ENCODE peak calls at places on chromosome 20, in seven cellular contexts. One of them, this sample, is unnamed.

GRCh38 chr20:1010659-1011058 is 8.5 kb upstream of the RSPO4 start:
- DNase-seq in suprapubic skin: no peak
- DNase-seq in tibial nerve: no peak
- DNase-seq in A549: no peak
- DNase-seq in stomach: no peak
- DNase-seq in sigmoid colon: no peak
- DNase-seq in ovary: no peak
- DNase-seq in this sample: no peak

GRCh38 chr20:1775117-1775516 is 117.5 kb upstream of the SIRPG start:
- DNase-seq in tibial nerve: no peak
- DNase-seq in sigmoid colon: no peak
- DNase-seq in suprapubic skin: no peak
- DNase-seq in stomach: no peak
- DNase-seq in ovary: no peak
- DNase-seq in A549: no peak
- DNase-seq in this sample: no peak

GRCh38 chr20:21100590-21101452 is 5.3 kb downstream of the LINC00237 start:
- DNase-seq in sigmoid colon: no peak
- DNase-seq in stomach: no peak
- DNase-seq in ovary: no peak
- DNase-seq in suprapubic skin: no peak
- DNase-seq in tibial nerve: no peak
- DNase-seq in A549: no peak
- DNase-seq in this sample: no peak

GRCh38 chr20:16475225-16475624 is 98.0 kb downstream of the KIF16B start:
- DNase-seq in ovary: no peak
- DNase-seq in A549: peak; percentile 54
- DNase-seq in stomach: no peak
- DNase-seq in suprapubic skin: no peak
- DNase-seq in tibial nerve: no peak
- DNase-seq in sigmoid colon: no peak
- DNase-seq in this sample: peak; percentile 98

GRCh38 chr20:12956303-12956702 is 52.5 kb upstream of the SPTLC3 start:
- DNase-seq in sigmoid colon: no peak
- DNase-seq in suprapubic skin: no peak
- DNase-seq in stomach: no peak
- DNase-seq in ovary: no peak
- DNase-seq in A549: no peak
- DNase-seq in tibial nerve: no peak
- DNase-seq in this sample: no peak

GRCh38 chr20:31527266-31527665 is 13.0 kb downstream of the HM13 start:
- DNase-seq in sigmoid colon: no peak
- DNase-seq in stomach: no peak
- DNase-seq in suprapubic skin: no peak
- DNase-seq in tibial nerve: no peak
- DNase-seq in ovary: no peak
- DNase-seq in A549: no peak
- DNase-seq in this sample: no peak

GRCh38 chr20:37385659-37386504 is 39.9 kb downstream of the SRC start:
- DNase-seq in A549: no peak
- DNase-seq in suprapubic skin: no peak
- DNase-seq in tibial nerve: no peak
- DNase-seq in stomach: no peak
- DNase-seq in ovary: peak; percentile 16
- DNase-seq in sigmoid colon: peak; percentile 60
- DNase-seq in this sample: no peak

GRCh38 chr20:38343107-38343797 is 3.0 kb upstream of the LBP start:
- DNase-seq in stomach: peak; percentile 65
- DNase-seq in A549: peak; percentile 35
- DNase-seq in tibial nerve: peak; percentile 44
- DNase-seq in suprapubic skin: no peak
- DNase-seq in ovary: peak; percentile 71
- DNase-seq in sigmoid colon: peak; percentile 82
- DNase-seq in this sample: peak; percentile 84

GRCh38 chr20:58810116-58810878 is 40.4 kb downstream of the GNAS-AS1 start:
- DNase-seq in ovary: no peak
- DNase-seq in sigmoid colon: no peak
- DNase-seq in suprapubic skin: no peak
- DNase-seq in tibial nerve: no peak
- DNase-seq in stomach: no peak
- DNase-seq in A549: no peak
- DNase-seq in this sample: no peak

GRCh38 chr20:11132819-11133341 is 459.1 kb upstream of the JAG1 start:
- DNase-seq in sigmoid colon: no peak
- DNase-seq in ovary: no peak
- DNase-seq in stomach: no peak
- DNase-seq in suprapubic skin: no peak
- DNase-seq in A549: peak; percentile 22
- DNase-seq in tibial nerve: no peak
- DNase-seq in this sample: no peak

GRCh38 chr20:50286174-50286511 is 95.5 kb downstream of the CEBPB start:
- DNase-seq in tibial nerve: no peak
- DNase-seq in suprapubic skin: no peak
- DNase-seq in A549: no peak
- DNase-seq in sigmoid colon: no peak
- DNase-seq in ovary: no peak
- DNase-seq in stomach: no peak
- DNase-seq in this sample: no peak

GRCh38 chr20:18288748-18289705 is 700 bp downstream of the ZNF133 start:
- DNase-seq in tibial nerve: no peak
- DNase-seq in stomach: no peak
- DNase-seq in sigmoid colon: no peak
- DNase-seq in suprapubic skin: no peak
- DNase-seq in A549: no peak
- DNase-seq in ovary: no peak
- DNase-seq in this sample: peak; percentile 42

GRCh38 chr20:10079964-10080363 is 45.2 kb downstream of the ANKEF1 start:
- DNase-seq in tibial nerve: no peak
- DNase-seq in suprapubic skin: no peak
- DNase-seq in A549: peak; percentile 62
- DNase-seq in sigmoid colon: no peak
- DNase-seq in ovary: no peak
- DNase-seq in stomach: no peak
- DNase-seq in this sample: no peak

GRCh38 chr20:52031574-52032303 is 159.8 kb downstream of the ZFP64 start:
- DNase-seq in tibial nerve: no peak
- DNase-seq in ovary: peak; percentile 23
- DNase-seq in A549: peak; percentile 53
- DNase-seq in suprapubic skin: no peak
- DNase-seq in sigmoid colon: no peak
- DNase-seq in stomach: no peak
- DNase-seq in this sample: peak; percentile 95

GRCh38 chr20:46031701-46032254 is 2.8 kb downstream of the SLC12A5 start:
- DNase-seq in stomach: peak; percentile 39
- DNase-seq in tibial nerve: no peak
- DNase-seq in ovary: no peak
- DNase-seq in A549: no peak
- DNase-seq in suprapubic skin: no peak
- DNase-seq in sigmoid colon: no peak
- DNase-seq in this sample: no peak

GRCh38 chr20:49559411-49560081 is 8.4 kb downstream of the PTGIS start:
- DNase-seq in suprapubic skin: peak; percentile 79
- DNase-seq in ovary: peak; percentile 41
- DNase-seq in stomach: no peak
- DNase-seq in tibial nerve: peak; percentile 57
- DNase-seq in A549: no peak
- DNase-seq in sigmoid colon: peak; percentile 75
- DNase-seq in this sample: no peak

GRCh38 chr20:44050327-44050726 is 135.7 kb downstream of the TOX2 start:
- DNase-seq in stomach: no peak
- DNase-seq in suprapubic skin: no peak
- DNase-seq in A549: no peak
- DNase-seq in sigmoid colon: no peak
- DNase-seq in tibial nerve: no peak
- DNase-seq in ovary: no peak
- DNase-seq in this sample: no peak

GRCh38 chr20:32606790-32607189 is 21.7 kb upstream of the NOL4L start:
- DNase-seq in A549: no peak
- DNase-seq in sigmoid colon: no peak
- DNase-seq in tibial nerve: no peak
- DNase-seq in stomach: no peak
- DNase-seq in suprapubic skin: no peak
- DNase-seq in ovary: no peak
- DNase-seq in this sample: no peak

GRCh38 chr20:7855545-7855944 is 84.7 kb downstream of the HAO1 start:
- DNase-seq in stomach: no peak
- DNase-seq in sigmoid colon: no peak
- DNase-seq in suprapubic skin: no peak
- DNase-seq in A549: peak; percentile 8
- DNase-seq in ovary: no peak
- DNase-seq in tibial nerve: no peak
- DNase-seq in this sample: no peak

GRCh38 chr20:32482251-32483220 is 102.6 kb downstream of the NOL4L start:
- DNase-seq in A549: no peak
- DNase-seq in tibial nerve: no peak
- DNase-seq in stomach: peak; percentile 55
- DNase-seq in ovary: peak; percentile 40
- DNase-seq in sigmoid colon: peak; percentile 76
- DNase-seq in suprapubic skin: no peak
- DNase-seq in this sample: no peak

GRCh38 chr20:9442858-9443257 is 71.5 kb upstream of the LAMP5 start:
- DNase-seq in sigmoid colon: no peak
- DNase-seq in tibial nerve: no peak
- DNase-seq in suprapubic skin: no peak
- DNase-seq in ovary: no peak
- DNase-seq in stomach: peak; percentile 43
- DNase-seq in A549: peak; percentile 39
- DNase-seq in this sample: peak; percentile 39

GRCh38 chr20:61100489-61100888 is 151.6 kb upstream of the CDH4 start:
- DNase-seq in stomach: no peak
- DNase-seq in suprapubic skin: no peak
- DNase-seq in sigmoid colon: peak; percentile 44
- DNase-seq in tibial nerve: no peak
- DNase-seq in ovary: no peak
- DNase-seq in A549: no peak
- DNase-seq in this sample: no peak

GRCh38 chr20:50186151-50186885 is 4.3 kb upstream of the CEBPB start:
- DNase-seq in A549: peak; percentile 89
- DNase-seq in tibial nerve: peak; percentile 100
- DNase-seq in suprapubic skin: peak; percentile 99
- DNase-seq in ovary: peak; percentile 97
- DNase-seq in stomach: peak; percentile 99
- DNase-seq in sigmoid colon: peak; percentile 97
- DNase-seq in this sample: peak; percentile 89

GRCh38 chr20:52683761-52684160 is 288.4 kb upstream of the TSHZ2 start:
- DNase-seq in tibial nerve: no peak
- DNase-seq in stomach: no peak
- DNase-seq in ovary: no peak
- DNase-seq in suprapubic skin: no peak
- DNase-seq in A549: no peak
- DNase-seq in sigmoid colon: no peak
- DNase-seq in this sample: no peak

GRCh38 chr20:49851991-49852390 is 39.4 kb downstream of the SLC9A8 start:
- DNase-seq in A549: no peak
- DNase-seq in ovary: no peak
- DNase-seq in tibial nerve: no peak
- DNase-seq in sigmoid colon: no peak
- DNase-seq in suprapubic skin: no peak
- DNase-seq in stomach: no peak
- DNase-seq in this sample: no peak

GRCh38 chr20:59144179-59144830 is 19.3 kb upstream of the ZNF831 start:
- DNase-seq in ovary: no peak
- DNase-seq in stomach: no peak
- DNase-seq in sigmoid colon: no peak
- DNase-seq in A549: no peak
- DNase-seq in suprapubic skin: peak; percentile 16
- DNase-seq in tibial nerve: no peak
- DNase-seq in this sample: no peak

DNA sequence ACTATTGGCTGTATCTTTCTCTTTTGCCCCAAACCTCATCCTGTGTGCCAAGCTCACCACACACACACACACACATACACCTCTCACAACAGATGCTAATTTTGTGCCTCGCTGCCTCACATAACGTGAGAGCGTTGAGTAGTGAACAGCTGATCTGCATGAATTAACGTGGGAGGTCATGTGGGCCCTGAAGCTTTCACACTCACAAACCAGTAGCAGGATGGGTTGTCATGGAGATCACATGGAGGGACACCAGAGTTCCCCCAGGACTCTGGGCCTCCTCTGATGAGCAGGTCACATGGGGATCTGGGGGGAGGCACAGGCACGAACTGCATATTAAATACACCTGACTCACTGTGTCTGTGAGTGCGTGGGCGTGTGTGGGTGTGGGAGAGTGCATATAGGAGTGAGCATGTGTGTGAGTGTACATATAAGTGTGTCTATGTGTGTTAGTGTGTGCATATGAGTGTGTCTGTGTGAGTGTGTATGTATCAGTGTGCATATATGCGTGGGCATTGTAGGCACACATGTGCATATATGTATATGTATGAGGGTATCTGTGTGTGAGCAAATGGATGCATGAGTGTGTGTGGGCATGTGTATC is 62.7 kb upstream of the SULF2 start:
- DNase-seq in A549: no peak
- DNase-seq in ovary: no peak
- DNase-seq in stomach: no peak
- DNase-seq in tibial nerve: no peak
- DNase-seq in sigmoid colon: no peak
- DNase-seq in suprapubic skin: no peak
- DNase-seq in this sample: no peak
- TF ChIP-seq EP300 in A549: no peak
- TF ChIP-seq EP300 in ovary: no peak
- TF ChIP-seq EP300 in stomach: no peak
- TF ChIP-seq EP300 in tibial nerve: no peak
- TF ChIP-seq EP300 in sigmoid colon: no peak
- TF ChIP-seq EP300 in suprapubic skin: no peak
- TF ChIP-seq EP300 in this sample: no peak

GRCh38 chr20:3158968-3159431 is 665 bp downstream of the FASTKD5 start:
- DNase-seq in sigmoid colon: no peak
- DNase-seq in suprapubic skin: no peak
- DNase-seq in tibial nerve: no peak
- DNase-seq in stomach: no peak
- DNase-seq in ovary: no peak
- DNase-seq in A549: peak; percentile 28
- DNase-seq in this sample: no peak
- TF ChIP-seq EP300 in sigmoid colon: no peak
- TF ChIP-seq EP300 in suprapubic skin: no peak
- TF ChIP-seq EP300 in tibial nerve: no peak
- TF ChIP-seq EP300 in stomach: no peak
- TF ChIP-seq EP300 in ovary: no peak
- TF ChIP-seq EP300 in A549: no peak
- TF ChIP-seq EP300 in this sample: no peak

GRCh38 chr20:57577679-57578475 is 17.0 kb downstream of the PCK1 start:
- DNase-seq in A549: no peak
- DNase-seq in sigmoid colon: no peak
- DNase-seq in suprapubic skin: no peak
- DNase-seq in stomach: no peak
- DNase-seq in ovary: no peak
- DNase-seq in tibial nerve: no peak
- DNase-seq in this sample: no peak
- TF ChIP-seq EP300 in A549: no peak
- TF ChIP-seq EP300 in sigmoid colon: no peak
- TF ChIP-seq EP300 in suprapubic skin: no peak
- TF ChIP-seq EP300 in stomach: no peak
- TF ChIP-seq EP300 in ovary: no peak
- TF ChIP-seq EP300 in tibial nerve: no peak
- TF ChIP-seq EP300 in this sample: no peak

GRCh38 chr20:54456423-54456822 is 19.0 kb upstream of the DOK5 start:
- DNase-seq in ovary: no peak
- DNase-seq in sigmoid colon: no peak
- DNase-seq in suprapubic skin: no peak
- DNase-seq in tibial nerve: no peak
- DNase-seq in stomach: no peak
- DNase-seq in A549: no peak
- DNase-seq in this sample: no peak
- TF ChIP-seq EP300 in ovary: no peak
- TF ChIP-seq EP300 in sigmoid colon: no peak
- TF ChIP-seq EP300 in suprapubic skin: no peak
- TF ChIP-seq EP300 in tibial nerve: no peak
- TF ChIP-seq EP300 in stomach: no peak
- TF ChIP-seq EP300 in A549: no peak
- TF ChIP-seq EP300 in this sample: no peak

This sample was measured in HepG2.